ENCODE peak calls at places on chromosomes 13 and 19, in six cellular contexts. W, A, J, H, P and Q are unnamed samples.

GRCh38 chr19:41530184-41530534 is 45.8 kb upstream of the CEACAM21 start:
- DNase-seq in W (no peak), A (no peak), J (no peak), H (no peak), P (no peak), Q (no peak)

GRCh38 chr19:13149628-13150186 is 468 bp downstream of the STX10 start:
- DNase-seq in W (no peak), A (no peak), J (no peak), H (peak), P (peak), Q (no peak)

GRCh38 chr19:14479985-14480694 is 5.0 kb upstream of the PTGER1 start:
- DNase-seq in W (no peak), A (peak), J (no peak), H (no peak), P (peak), Q (no peak)

GRCh38 chr13:63438951-63439350 is 2023.3 kb upstream of the PCDH20 start:
- DNase-seq in W (no peak), A (peak), J (no peak), H (no peak), P (no peak), Q (no peak)

GRCh38 chr13:112764864-112765561 is 75.2 kb downstream of the ATP11A start:
- DNase-seq in W (no peak), A (no peak), J (no peak), H (no peak), P (no peak), Q (no peak)

GRCh38 chr19:47421844-47422395 is 2.6 kb upstream of the MEIS3 start:
- DNase-seq in W (no peak), A (peak), J (no peak), H (no peak), P (peak), Q (no peak)

GRCh38 chr19:47209323-47210179 is 21.4 kb downstream of the BBC3 start:
- DNase-seq in W (no peak), A (no peak), J (no peak), H (no peak), P (no peak), Q (no peak)

GRCh38 chr13:114263590-114263989 is 17.8 kb upstream of the UPF3A start:
- DNase-seq in W (no peak), A (no peak), J (no peak), H (no peak), P (no peak), Q (no peak)

GRCh38 chr19:42529248-42529764 is 1.0 kb upstream of the CEACAM1 start:
- DNase-seq in W (no peak), A (peak), J (peak), H (peak), P (peak), Q (peak)

GRCh38 chr19:54206831-54207177 is 6.1 kb downstream of the RPS9 start:
- DNase-seq in W (no peak), A (no peak), J (no peak), H (no peak), P (no peak), Q (no peak)

GRCh38 chr13:35917252-35917941 is 213.8 kb downstream of the DCLK1 start:
- DNase-seq in W (no peak), A (no peak), J (no peak), H (no peak), P (peak), Q (no peak)

GRCh38 chr13:98068511-98068910 is 74.4 kb upstream of the FARP1 start:
- DNase-seq in W (no peak), A (peak), J (no peak), H (no peak), P (no peak), Q (no peak)

GRCh38 chr19:17902701-17903100 is 30.1 kb upstream of the CCDC124 start:
- DNase-seq in W (no peak), A (no peak), J (no peak), H (no peak), P (peak), Q (peak)

GRCh38 chr13:43805071-43805468 is 18.3 kb upstream of the ENOX1 start:
- DNase-seq in W (peak), A (no peak), J (peak), H (no peak), P (peak), Q (peak)

GRCh38 chr19:58154287-58154678 is 3.7 kb upstream of the ZNF329 start:
- DNase-seq in W (no peak), A (no peak), J (no peak), H (peak), P (peak), Q (peak)